ENCODE peak calls at places on chromosome 20, in four cellular contexts. Y is IMR-90, K is H9, Z is H1. R is an unnamed sample.
A peak's percentile ranks its signal among the peaks of the same experiment; 100 is the strongest.

GRCh38 chr20:13307562-13308163 is 86.6 kb downstream of the ISM1 start:
- DNase-seq in Y (no peak), K (no peak), Z (no peak), R (no peak)

GRCh38 chr20:595330-596308 is 14.5 kb downstream of the TCF15 start:
- DNase-seq in Y (no peak), K (no peak), Z (no peak), R (no peak)

GRCh38 chr20:9439806-9440205 is 74.6 kb upstream of the LAMP5 start:
- DNase-seq in Y (no peak), K (no peak), Z (no peak), R (no peak)

GRCh38 chr20:36043892-36044515 is 75.6 kb downstream of the CNBD2 start:
- DNase-seq in Y (no peak), K (no peak), Z (no peak), R (no peak)

GRCh38 chr20:36062799-36063198 is 91.7 kb upstream of the EPB41L1 start:
- DNase-seq in Y (no peak), K (no peak), Z (no peak), R (no peak)

GRCh38 chr20:4932061-4932460 is 69.2 kb downstream of the SLC23A2 start:
- DNase-seq in Y (peak; percentile 55), K (no peak), Z (no peak), R (no peak)

GRCh38 chr20:56451056-56451765 is 17.2 kb upstream of the RTF2 start:
- DNase-seq in Y (no peak), K (no peak), Z (no peak), R (no peak)

GRCh38 chr20:6407163-6407562 is 284.3 kb upstream of the FERMT1 start:
- DNase-seq in Y (peak; percentile 5), K (no peak), Z (no peak), R (no peak)

GRCh38 chr20:5001174-5002076 is at the start of gene SLC23A2:
- DNase-seq in Y (no peak), K (peak; percentile 53), Z (peak; percentile 75), R (peak; percentile 31)

GRCh38 chr20:56855693-56856092 is 226.6 kb downstream of the TFAP2C start:
- DNase-seq in Y (no peak), K (no peak), Z (no peak), R (no peak)

GRCh38 chr20:48187891-48188290 is 402.6 kb upstream of the SULF2 start:
- DNase-seq in Y (peak; percentile 21), K (no peak), Z (no peak), R (no peak)

GRCh38 chr20:50579511-50579910 is 69.3 kb downstream of the PTPN1 start:
- DNase-seq in Y (no peak), K (no peak), Z (no peak), R (no peak)

GRCh38 chr20:33687993-33688937 is 2.1 kb upstream of the E2F1 start:
- DNase-seq in Y (no peak), K (no peak), Z (no peak), R (no peak)

GRCh38 chr20:49591217-49591865 is 23.4 kb upstream of the PTGIS start:
- DNase-seq in Y (peak; percentile 70), K (no peak), Z (no peak), R (no peak)

GRCh38 chr20:37278966-37279590 is 10.4 kb upstream of the MANBAL start:
- DNase-seq in Y (no peak), K (no peak), Z (no peak), R (peak; percentile 28)

GRCh38 chr20:9838378-9839295 is at the start of gene PAK5:
- DNase-seq in Y (peak; percentile 15), K (peak; percentile 97), Z (peak; percentile 93), R (peak; percentile 96)

GRCh38 chr20:37841389-37841788 is 61.5 kb upstream of the VSTM2L start:
- DNase-seq in Y (no peak), K (no peak), Z (no peak), R (no peak)

GRCh38 chr20:20752712-20753111 is 40.3 kb upstream of the RALGAPA2 start:
- DNase-seq in Y (no peak), K (no peak), Z (no peak), R (no peak)

GRCh38 chr20:23879811-23880374 is 345 bp upstream of the CST5 start:
- DNase-seq in Y (no peak), K (no peak), Z (no peak), R (peak; percentile 76)

GRCh38 chr20:51533291-51534172 is 9.0 kb downstream of the NFATC2 start:
- DNase-seq in Y (peak; percentile 69), K (no peak), Z (no peak), R (no peak)

GRCh38 chr20:48490976-48491657 is 336.7 kb downstream of the PREX1 start:
- DNase-seq in Y (no peak), K (no peak), Z (peak; percentile 19), R (no peak)

GRCh38 chr20:23145281-23145700 is 59.2 kb upstream of the CD93 start:
- DNase-seq in Y (peak; percentile 56), K (no peak), Z (no peak), R (no peak)

GRCh38 chr20:59632426-59633113 is 28.2 kb downstream of the PHACTR3 start:
- DNase-seq in Y (no peak), K (no peak), Z (no peak), R (no peak)

GRCh38 chr20:23509580-23509913 is 18.6 kb downstream of the CST8 start:
- DNase-seq in Y (no peak), K (no peak), Z (no peak), R (no peak)

GRCh38 chr20:45919951-45920794 is 8.2 kb upstream of the PLTP start:
- DNase-seq in Y (peak; percentile 75), K (no peak), Z (no peak), R (no peak)

GRCh38 chr20:22490287-22491187 is 93.8 kb downstream of the FOXA2 start:
- DNase-seq in Y (no peak), K (peak; percentile 62), Z (peak; percentile 58), R (peak; percentile 77)

GRCh38 chr20:53738039-53738944 is 144.7 kb upstream of the ZNF217 start:
- DNase-seq in Y (peak; percentile 90), K (peak; percentile 78), Z (no peak), R (peak; percentile 93)

GRCh38 chr20:53737404-53738038 is 143.9 kb upstream of the ZNF217 start:
- DNase-seq in Y (no peak), K (no peak), Z (no peak), R (no peak)

GRCh38 chr20:53738945-53739798 is 145.5 kb upstream of the ZNF217 start:
- DNase-seq in Y (no peak), K (no peak), Z (no peak), R (no peak)

GRCh38 chr20:53741726-53742028 is 148.0 kb upstream of the ZNF217 start:
- DNase-seq in Y (no peak), K (no peak), Z (no peak), R (no peak)

GRCh38 chr20:53739799-53740785 is 146.5 kb upstream of the ZNF217 start:
- DNase-seq in Y (peak; percentile 44), K (no peak), Z (no peak), R (no peak)
- H3K27ac ChIP-seq in Y (peak overlapping the region; percentile 65), K (peak overlapping the region; percentile 3), Z (peak overlapping the region; percentile 61), R (no peak overlapping the region)

DNA sequence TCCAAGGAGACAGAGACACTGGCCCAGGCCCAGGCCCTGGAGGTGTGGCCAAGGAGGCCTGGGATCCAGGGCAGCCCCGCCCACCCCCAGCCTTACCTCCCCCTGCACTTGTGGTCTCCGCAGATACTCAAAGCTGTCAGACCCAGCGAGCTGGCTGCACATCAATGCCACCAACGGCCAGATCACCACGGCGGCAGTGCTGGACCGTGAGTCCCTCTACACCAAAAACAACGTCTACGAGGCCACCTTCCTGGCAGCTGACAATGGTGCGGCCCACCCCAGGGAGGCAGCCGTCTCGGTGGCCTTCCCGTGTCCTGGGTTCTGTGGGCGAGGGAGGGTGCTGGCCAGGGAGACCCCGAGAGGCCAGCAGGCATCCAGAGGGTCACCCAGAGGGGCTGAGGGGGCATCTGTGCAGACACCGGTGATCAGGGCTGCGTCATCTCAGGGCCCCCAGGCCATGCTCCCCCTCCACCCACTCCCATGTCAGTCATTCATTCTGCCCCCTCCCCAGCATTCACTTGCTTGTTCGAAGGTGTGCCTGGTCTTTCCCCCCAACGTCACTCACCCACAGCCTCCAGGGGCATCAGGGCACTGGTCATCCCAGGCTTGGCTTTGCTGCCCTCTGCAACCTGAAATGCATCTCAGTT is 141.3 kb downstream of the TAF4 start:
- DNase-seq in Y (no peak), K (no peak), Z (peak; percentile 38), R (no peak)
- H2BK5ac ChIP-seq in Y (no peak overlapping the region), K (no peak overlapping the region), Z (no peak overlapping the region), R (no peak overlapping the region)

GRCh38 chr20:2757001-2757400 is 43.4 kb downstream of the CPXM1 start:
- DNase-seq in Y (no peak), K (no peak), Z (no peak), R (no peak)
- H4K5ac ChIP-seq in Y (no peak overlapping the region), K (no peak overlapping the region), Z (no peak overlapping the region), R (no peak overlapping the region)

GRCh38 chr20:44523746-44524145 is 1.9 kb upstream of the SERINC3 start:
- DNase-seq in Y (no peak), K (no peak), Z (no peak), R (peak; percentile 93)

GRCh38 chr20:44528309-44528708 is 6.4 kb upstream of the SERINC3 start:
- DNase-seq in Y (no peak), K (no peak), Z (no peak), R (no peak)

GRCh38 chr20:44527716-44528199 is 5.9 kb upstream of the SERINC3 start:
- DNase-seq in Y (no peak), K (peak; percentile 33), Z (no peak), R (no peak)

GRCh38 chr20:44522841-44523240 is 971 bp upstream of the SERINC3 start:
- DNase-seq in Y (no peak), K (no peak), Z (no peak), R (peak; percentile 91)

DNA sequence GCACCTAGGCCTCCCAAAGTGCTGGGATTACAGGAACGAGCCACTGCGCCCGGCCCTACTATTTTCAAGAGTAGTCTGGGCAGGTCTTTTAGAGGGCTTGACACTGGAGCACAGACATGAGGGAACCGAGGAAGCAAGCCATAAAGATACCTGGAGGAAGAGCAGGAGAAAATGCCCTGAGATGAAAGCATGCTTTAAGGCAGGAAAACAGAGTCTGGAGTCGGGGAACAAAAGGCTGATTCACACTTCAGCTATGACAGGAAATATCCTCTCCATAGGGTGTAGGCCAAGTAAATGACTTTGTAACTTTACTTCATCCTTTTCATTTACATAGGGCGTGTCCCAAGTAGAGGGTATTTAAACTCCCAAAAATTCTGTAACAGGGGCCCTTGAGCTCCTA is 4.3 kb upstream of the SERINC3 start:
- DNase-seq in Y (peak; percentile 52), K (peak; percentile 60), Z (no peak), R (peak; percentile 93)
- H3K27ac ChIP-seq in Y (no peak overlapping the region), K (peak overlapping the region; percentile 90), Z (no peak overlapping the region), R (peak overlapping the region; percentile 94)

GRCh38 chr20:63117661-63118302 is 98.1 kb downstream of the YTHDF1 start:
- DNase-seq in Y (no peak), K (no peak), Z (no peak), R (no peak)
- H2BK5ac ChIP-seq in Y (no peak overlapping the region), K (no peak overlapping the region), Z (no peak overlapping the region), R (no peak overlapping the region)

R was measured in mesendoderm.